ENCODE peak calls at places on chromosomes 1 and 21, in four cellular contexts. W is ACHN, S is lower leg skin, E is MV-4-11. L is an unnamed sample.
A peak's percentile ranks its signal among the peaks of the same experiment; 100 is the strongest.

GRCh38 chr1:24101796-24102580 is 9.9 kb downstream of the MYOM3 start:
- DNase-seq in S (no peak), W (no peak), E (no peak), L (no peak)

GRCh38 chr21:38797470-38797869 is 8.3 kb upstream of the ETS2 start:
- DNase-seq in W (no peak), S (no peak), E (peak; percentile 83), L (no peak)

GRCh38 chr1:109996476-109996875 is 11.9 kb downstream of the AHCYL1 start:
- DNase-seq in S (no peak), W (no peak), E (no peak), L (no peak)

GRCh38 chr1:58399176-58399575 is 147.3 kb downstream of the OMA1 start:
- DNase-seq in W (no peak), E (no peak), S (no peak), L (no peak)

GRCh38 chr1:15848929-15849774 is 1.6 kb downstream of the SPEN start:
- DNase-seq in E (peak; percentile 75), S (peak; percentile 84), W (peak; percentile 85), L (peak; percentile 86)

GRCh38 chr1:77044133-77044849 is 174.9 kb downstream of the PIGK start:
- DNase-seq in S (no peak), E (no peak), W (no peak), L (no peak)

GRCh38 chr1:32651461-32652073 is 559 bp downstream of the RBBP4 start:
- DNase-seq in S (peak; percentile 23), E (no peak), W (peak; percentile 51), L (peak; percentile 2)

GRCh38 chr1:187114788-187115187 is 286.0 kb downstream of the PLA2G4A start:
- DNase-seq in E (no peak), S (no peak), W (no peak), L (no peak)

GRCh38 chr1:230104395-230105244 is 37.6 kb downstream of the GALNT2 start:
- DNase-seq in E (peak; percentile 82), S (peak; percentile 93), W (peak; percentile 100), L (peak; percentile 98)

GRCh38 chr1:6423321-6423999 is 1.1 kb upstream of the ESPN start:
- DNase-seq in W (peak; percentile 60), E (no peak), S (no peak), L (no peak)

GRCh38 chr1:209435654-209436566 is 147.6 kb upstream of the CAMK1G start:
- DNase-seq in S (peak; percentile 73), E (peak; percentile 27), W (peak; percentile 72), L (peak; percentile 29)

GRCh38 chr1:167276969-167277368 is 56.3 kb downstream of the POU2F1 start:
- DNase-seq in E (peak; percentile 4), S (no peak), W (no peak), L (no peak)

GRCh38 chr1:111735858-111736544 is 3.2 kb downstream of the INKA2 start:
- DNase-seq in E (no peak), S (no peak), W (no peak), L (no peak)

GRCh38 chr1:110291241-110292030 is 47.7 kb upstream of the RBM15 start:
- DNase-seq in W (no peak), S (no peak), E (no peak), L (no peak)

GRCh38 chr1:232263452-232263851 is 366.5 kb downstream of the SIPA1L2 start:
- DNase-seq in S (no peak), W (no peak), E (no peak), L (no peak)

GRCh38 chr1:245389878-245390277 is 235.1 kb downstream of the KIF26B start:
- DNase-seq in S (no peak), E (no peak), W (no peak), L (no peak)

GRCh38 chr1:93025572-93025971 is 53.5 kb upstream of the MTF2 start:
- DNase-seq in S (no peak), W (no peak), E (no peak), L (no peak)

GRCh38 chr1:227323164-227323955 is 5.1 kb upstream of the CDC42BPA start:
- DNase-seq in S (no peak), E (no peak), W (no peak), L (no peak)

GRCh38 chr1:12053752-12054548 is 9.2 kb upstream of the TNFRSF8 start:
- DNase-seq in W (no peak), S (no peak), E (no peak), L (no peak)

GRCh38 chr1:113835686-113836290 is 23.5 kb upstream of the RSBN1 start:
- DNase-seq in W (peak; percentile 51), E (peak; percentile 41), S (no peak), L (no peak)

GRCh38 chr1:189158155-189158554 is 1319.5 kb downstream of the BRINP3 start:
- DNase-seq in W (no peak), S (no peak), E (no peak), L (no peak)

GRCh38 chr1:173853074-173853473 is 14.7 kb downstream of the GAS5 start:
- DNase-seq in S (no peak), E (no peak), W (no peak), L (no peak)

GRCh38 chr1:125086611-125087010 is 3901.8 kb downstream of the SRGAP2C start:
- DNase-seq in S (no peak), W (no peak), E (no peak), L (no peak)

GRCh38 chr1:112675728-112676381 is 1.4 kb downstream of the MOV10 start:
- DNase-seq in S (no peak), E (no peak), W (no peak), L (no peak)

GRCh38 chr1:203276916-203277535 is 28.3 kb upstream of the BTG2 start:
- DNase-seq in W (no peak), E (no peak), S (no peak), L (peak; percentile 39)

GRCh38 chr1:47934243-47934805 is 62.9 kb downstream of the TRABD2B start:
- DNase-seq in S (peak; percentile 90), W (peak; percentile 34), E (no peak), L (peak; percentile 76)

GRCh38 chr1:175267716-175268416 is 75.3 kb upstream of the KIAA0040 start:
- DNase-seq in W (no peak), S (no peak), E (no peak), L (peak; percentile 79)

GRCh38 chr1:209207126-209207700 is 376.3 kb upstream of the CAMK1G start:
- DNase-seq in E (no peak), S (no peak), W (no peak), L (no peak)

GRCh38 chr1:228007801-228008341 is 1.1 kb downstream of the WNT3A start:
- DNase-seq in S (no peak), E (no peak), W (no peak), L (no peak)